ENCODE peak calls at places on chromosomes 3 and 15, in nine cellular contexts. M is NCI-H510A treated with DMSO at 0.1 percent for 48 hours, B is iris pigment epithelial cell, G is stomach, H is cerebellum, L is natural killer cell, V is T-helper 1 cell, Y is DND-41, W is RPMI7951. A is an unnamed sample.

GRCh38 chr3:73561494-73561893 is 63.2 kb downstream of the PDZRN3 start:
- DNase-seq in M (no peak), B (no peak), G (no peak), H (no peak), L (no peak), V (no peak), Y (no peak), W (no peak), A (no peak)

GRCh38 chr15:59723686-59724336 is 34.7 kb upstream of the BNIP2 start:
- DNase-seq in M (no peak), B (no peak), G (no peak), H (no peak), L (no peak), V (no peak), Y (no peak), W (no peak), A (no peak)

GRCh38 chr3:102163039-102163817 is 271.6 kb upstream of the ZPLD1 start:
- DNase-seq in M (no peak), B (peak; percentile 95), G (peak; percentile 38), H (no peak), L (no peak), V (no peak), Y (no peak), W (no peak), A (peak; percentile 98)

GRCh38 chr3:153311531-153311930 is 149.5 kb downstream of the RAP2B start:
- DNase-seq in M (no peak), B (no peak), G (no peak), H (no peak), L (no peak), V (no peak), Y (no peak), W (no peak), A (no peak)

GRCh38 chr3:4071481-4072184 is 231.5 kb upstream of the SETMAR start:
- DNase-seq in M (peak; percentile 27), B (no peak), G (no peak), H (no peak), L (no peak), V (no peak), Y (no peak), W (no peak), A (peak; percentile 42)

GRCh38 chr3:43243590-43244587 is 42.5 kb upstream of the SNRK start:
- DNase-seq in M (no peak), B (no peak), G (no peak), H (no peak), L (no peak), V (no peak), Y (no peak), W (no peak), A (no peak)

GRCh38 chr15:44882499-44882968 is 74.0 kb upstream of the TERB2 start:
- DNase-seq in M (no peak), B (no peak), G (no peak), H (no peak), L (no peak), V (no peak), Y (no peak), W (peak; percentile 45), A (no peak)

GRCh38 chr3:188697127-188697526 is 474.6 kb upstream of the TPRG1 start:
- DNase-seq in M (no peak), B (no peak), G (no peak), H (no peak), L (no peak), V (no peak), Y (no peak), W (no peak), A (no peak)

GRCh38 chr15:45918839-45919238 is 284.0 kb downstream of the SQOR start:
- DNase-seq in M (no peak), B (no peak), G (no peak), H (no peak), L (no peak), V (no peak), Y (no peak), W (no peak), A (no peak)

A was measured in HT-29.